ENCODE peak calls at places on chromosomes 16 and 17, in five cellular contexts. T is IMR-90, J is heart left ventricle, Q is stomach, D is adrenal gland. H is an unnamed sample.

GRCh38 chr16:49491736-49492089 is 118.1 kb downstream of the C16orf78 start:
- DNase-seq in T (no peak), D (peak; percentile 64), Q (no peak), J (peak; percentile 70), H (peak; percentile 21)

GRCh38 chr17:32323784-32324590 is 18.0 kb downstream of the C17orf75 start:
- DNase-seq in D (peak; percentile 69), Q (peak; percentile 54), J (no peak), T (peak; percentile 31), H (no peak)

GRCh38 chr17:57915532-57915931 is 39.7 kb downstream of the CUEDC1 start:
- DNase-seq in D (no peak), T (peak; percentile 28), Q (no peak), J (no peak), H (no peak)

GRCh38 chr17:1515640-1516402 is 591 bp downstream of the INPP5K start:
- DNase-seq in Q (peak; percentile 64), D (peak; percentile 64), J (no peak), T (peak; percentile 91), H (peak; percentile 73)

GRCh38 chr17:46853896-46854444 is 2.6 kb downstream of the WNT9B start:
- DNase-seq in D (no peak), Q (no peak), J (no peak), T (peak; percentile 52), H (no peak)

GRCh38 chr16:81582655-81583441 is 138.2 kb downstream of the CMIP start:
- DNase-seq in D (peak; percentile 63), J (no peak), Q (no peak), T (no peak), H (no peak)

GRCh38 chr17:38885044-38885727 is 15.3 kb downstream of the LASP1 start:
- DNase-seq in J (no peak), T (no peak), D (no peak), Q (no peak), H (no peak)

GRCh38 chr16:29702307-29702706 is 23.3 kb downstream of the QPRT start:
- DNase-seq in D (no peak), J (no peak), T (no peak), Q (no peak), H (no peak)

GRCh38 chr17:32327911-32328310 is 14.1 kb downstream of the C17orf75 start:
- DNase-seq in J (no peak), T (no peak), Q (no peak), D (no peak), H (no peak)

GRCh38 chr16:77285676-77286075 is 86.5 kb downstream of the SYCE1L start:
- DNase-seq in J (no peak), Q (no peak), T (no peak), D (no peak), H (no peak)

GRCh38 chr17:46889992-46890564 is 32.9 kb upstream of the GOSR2 start:
- DNase-seq in D (no peak), Q (no peak), T (no peak), J (no peak), H (no peak)

GRCh38 chr17:73103661-73104335 is 11.3 kb upstream of the SLC39A11 start:
- DNase-seq in D (no peak), J (no peak), T (no peak), Q (no peak), H (no peak)

GRCh38 chr16:48444574-48444973 is 59.4 kb upstream of the SIAH1 start:
- DNase-seq in Q (no peak), D (peak; percentile 24), T (peak; percentile 94), J (no peak), H (no peak)

GRCh38 chr17:29723283-29724047 is 100.8 kb upstream of the CORO6 start:
- DNase-seq in J (no peak), D (no peak), Q (no peak), T (no peak), H (no peak)

GRCh38 chr17:82595893-82596292 is 52.4 kb downstream of the WDR45B start:
- DNase-seq in J (no peak), Q (no peak), T (no peak), D (no peak), H (no peak)
- TF ChIP-seq POLR2A in J (no peak), Q (no peak), T (no peak), D (no peak), H (no peak)

GRCh38 chr17:65697661-65698060 is 136.2 kb upstream of the AXIN2 start:
- DNase-seq in T (no peak), D (no peak), J (no peak), Q (no peak), H (no peak)
- H3K27ac ChIP-seq in T (no peak overlapping the region), D (no peak overlapping the region), J (no peak overlapping the region), Q (no peak overlapping the region), H (no peak overlapping the region)

GRCh38 chr17:28228109-28228840 is 90.7 kb upstream of the TMEM97 start:
- DNase-seq in J (no peak), Q (no peak), D (no peak), T (no peak), H (no peak)
- TF ChIP-seq CTCF in J (no peak), Q (no peak), D (peak; percentile 6), T (peak; percentile 7), H (no peak)

GRCh38 chr17:8124350-8125195 is 667 bp upstream of the HES7 start:
- DNase-seq in Q (no peak), D (no peak), J (no peak), T (peak; percentile 36), H (peak; percentile 10)

GRCh38 chr17:8125196-8125946 is 1.5 kb upstream of the HES7 start:
- DNase-seq in Q (peak; percentile 83), T (peak; percentile 60), D (peak; percentile 72), J (no peak), H (peak; percentile 97)

GRCh38 chr17:8128125-8128784 is 4.3 kb upstream of the HES7 start:
- DNase-seq in J (no peak), Q (no peak), T (no peak), D (no peak), H (no peak)

GRCh38 chr17:8125947-8126305 is 2.0 kb upstream of the HES7 start:
- DNase-seq in T (no peak), Q (no peak), J (no peak), D (peak; percentile 34), H (peak; percentile 10)

DNA sequence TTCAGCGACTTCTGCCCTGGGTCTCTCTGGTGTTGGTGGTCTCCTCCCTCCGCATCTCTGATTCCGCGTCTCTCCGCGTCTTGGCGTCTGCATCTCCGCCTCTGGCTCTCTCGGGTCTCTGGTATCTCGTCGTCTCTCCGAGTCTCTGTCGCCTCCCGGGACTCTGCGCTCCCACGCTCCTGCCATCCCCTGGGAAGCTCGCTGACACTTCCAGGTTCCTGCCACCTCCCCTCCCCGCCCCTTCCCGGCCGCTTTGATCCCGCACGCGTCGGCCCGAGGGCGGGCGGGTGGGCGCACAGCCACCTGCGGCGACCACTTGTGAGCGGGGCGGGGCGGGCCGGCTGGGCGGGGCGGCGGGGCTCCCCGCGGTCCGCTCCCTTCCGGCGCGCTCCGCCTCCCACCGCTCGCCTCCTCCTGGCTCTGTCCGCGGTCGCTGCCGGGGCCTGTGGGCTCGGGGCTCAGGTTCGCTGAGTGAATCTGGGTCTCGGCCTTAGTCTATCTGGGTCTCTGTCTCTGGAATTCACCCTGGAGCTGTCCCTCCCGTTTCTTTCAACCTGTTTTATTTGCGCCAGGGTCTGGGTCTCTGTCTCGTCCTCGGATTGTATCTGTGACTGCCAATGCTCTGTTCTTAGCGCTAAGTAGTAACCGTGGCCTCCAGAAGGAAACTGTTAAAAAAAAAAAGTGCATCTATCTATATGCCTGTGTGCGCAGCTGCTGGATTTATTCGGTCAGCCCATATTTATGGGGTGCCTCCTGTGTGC is 2.6 kb upstream of the HES7 start:
- DNase-seq in Q (no peak), J (no peak), D (peak; percentile 54), T (peak; percentile 52), H (no peak)
- TF ChIP-seq POLR2A in Q (no peak), J (no peak), D (no peak), T (no peak), H (no peak)

DNA sequence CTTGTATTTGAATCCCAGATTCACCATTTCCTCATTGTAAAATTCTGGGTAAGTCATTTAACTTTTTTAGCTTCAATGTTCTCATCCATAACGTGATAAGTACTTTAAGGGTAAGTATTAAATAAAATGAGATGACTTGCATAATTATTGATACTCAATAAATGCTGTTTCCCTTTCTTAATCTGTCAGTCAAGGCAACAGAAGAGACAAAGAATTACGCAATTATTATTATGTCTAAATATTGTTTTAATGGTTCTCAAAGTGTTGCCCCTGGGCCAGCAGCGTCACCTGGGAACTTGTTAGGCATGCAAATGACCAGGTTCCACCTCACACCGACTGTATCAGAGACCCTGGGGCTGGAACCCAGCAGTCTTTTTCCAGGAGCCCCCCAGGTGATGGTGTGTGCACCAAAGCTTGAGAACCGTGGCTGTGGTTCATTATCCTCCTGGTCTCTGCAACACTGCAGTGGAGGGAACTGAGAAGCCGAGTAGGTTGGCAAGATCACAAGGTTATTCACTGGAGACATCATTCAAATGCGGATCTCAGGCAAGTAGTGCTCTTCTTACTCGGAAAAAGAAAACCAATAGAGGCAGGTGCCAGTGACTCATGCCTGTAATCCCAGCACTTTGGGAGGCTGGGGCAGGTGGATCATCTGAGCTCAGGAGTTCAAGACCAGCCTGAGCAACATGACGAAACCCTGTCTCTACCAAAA is 43.5 kb downstream of the LYRM9 start:
- DNase-seq in J (no peak), D (no peak), T (no peak), Q (no peak), H (no peak)
- H3K27ac ChIP-seq in J (no peak overlapping the region), D (no peak overlapping the region), T (no peak overlapping the region), Q (no peak overlapping the region), H (no peak overlapping the region)

DNA sequence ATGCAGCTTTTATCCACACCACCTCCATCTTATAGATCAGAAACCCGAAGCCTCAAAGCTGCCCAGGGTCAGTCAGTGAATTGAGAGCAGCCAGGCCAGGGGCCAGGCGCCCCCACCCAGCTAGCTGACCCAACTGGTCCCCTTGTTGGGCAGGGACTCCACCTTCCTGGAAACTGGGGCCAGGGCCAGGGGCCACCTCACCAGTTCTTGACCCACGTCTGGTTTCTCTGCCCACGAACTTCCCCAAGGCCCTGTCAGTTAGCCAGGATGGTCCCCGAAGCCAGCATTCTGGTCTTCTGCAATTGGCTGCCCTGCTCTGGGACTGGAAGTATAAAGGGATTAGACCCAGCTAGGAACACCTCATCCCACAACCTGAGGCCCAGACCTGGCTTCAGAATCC is 2.4 kb downstream of the FAM83G start:
- DNase-seq in T (no peak), J (no peak), Q (no peak), D (no peak), H (no peak)
- TF ChIP-seq CTCF in T (no peak), J (no peak), Q (no peak), D (no peak), H (no peak)

GRCh38 chr17:63001689-63002394 is 35.8 kb downstream of the TANC2 start:
- DNase-seq in Q (no peak), D (no peak), J (no peak), T (no peak), H (no peak)
- TF ChIP-seq POLR2A in Q (no peak), D (no peak), J (no peak), T (no peak), H (no peak)

H was measured in tibial nerve.